ENCODE peak calls at places on chromosomes 13 and 19, in six cellular contexts. V is Panc1, Q is pancreas, M is fibroblast of lung, K is fibroblast of pulmonary artery, F is psoas muscle. O is an unnamed sample.

GRCh38 chr13:23752111-23753001 is 136.8 kb downstream of the MIPEP start:
- DNase-seq in V (no peak), Q (no peak), M (no peak), K (no peak), F (no peak), O (no peak)

GRCh38 chr19:3979289-3979673 is 6.0 kb downstream of the EEF2 start:
- DNase-seq in V (no peak), Q (peak; percentile 82), M (no peak), K (no peak), F (no peak), O (no peak)

GRCh38 chr19:28887920-28888618 is 324.9 kb downstream of the UQCRFS1 start:
- DNase-seq in V (no peak), Q (peak; percentile 87), M (no peak), K (no peak), F (no peak), O (no peak)

GRCh38 chr19:6801397-6802086 is 29.0 kb downstream of the VAV1 start:
- DNase-seq in V (no peak), Q (peak; percentile 63), M (peak; percentile 12), K (peak; percentile 26), F (peak; percentile 79), O (no peak)

GRCh38 chr19:40691421-40692211 is 1.2 kb upstream of the NUMBL start:
- DNase-seq in V (no peak), Q (peak; percentile 82), M (peak; percentile 15), K (no peak), F (peak; percentile 62), O (no peak)

GRCh38 chr13:106491928-106492327 is 43.5 kb downstream of the EFNB2 start:
- DNase-seq in V (no peak), Q (no peak), M (no peak), K (no peak), F (no peak), O (no peak)

GRCh38 chr19:49363265-49364082 is at the start of gene DKKL1:
- DNase-seq in V (peak; percentile 94), Q (peak; percentile 100), M (peak; percentile 97), K (peak; percentile 100), F (peak; percentile 99), O (peak; percentile 98)

GRCh38 chr19:45117167-45117594 is 24.2 kb downstream of the PPP1R37 start:
- DNase-seq in V (no peak), Q (no peak), M (peak; percentile 58), K (no peak), F (no peak), O (no peak)

GRCh38 chr13:74974234-74974879 is 507.6 kb downstream of the TBC1D4 start:
- DNase-seq in V (no peak), Q (no peak), M (no peak), K (no peak), F (no peak), O (no peak)

GRCh38 chr19:1113278-1113985 is 9.6 kb downstream of the GPX4 start:
- DNase-seq in V (no peak), Q (peak; percentile 98), M (peak; percentile 90), K (peak; percentile 95), F (peak; percentile 99), O (peak; percentile 92)
- H3K4me3 ChIP-seq in V (no peak overlapping the region), Q (no peak overlapping the region), M (no peak overlapping the region), K (no peak overlapping the region), F (peak overlapping the region; percentile 33), O (no peak overlapping the region)

GRCh38 chr13:20703785-20704458 is 423 bp downstream of the IL17D start:
- DNase-seq in V (no peak), Q (peak; percentile 97), M (peak; percentile 77), K (peak; percentile 81), F (peak; percentile 88), O (peak; percentile 71)
- TF ChIP-seq CTCF in V (peak; percentile 53), Q (peak; percentile 46), M (peak; percentile 38), K (peak; percentile 25), F (peak; percentile 60), O (peak; percentile 43)

GRCh38 chr13:40189885-40190655 is 476.4 kb downstream of the FOXO1 start:
- DNase-seq in V (no peak), Q (no peak), M (peak; percentile 11), K (no peak), F (no peak), O (no peak)
- H3K4me3 ChIP-seq in V (no peak overlapping the region), Q (no peak overlapping the region), M (no peak overlapping the region), K (no peak overlapping the region), F (no peak overlapping the region), O (no peak overlapping the region)

DNA sequence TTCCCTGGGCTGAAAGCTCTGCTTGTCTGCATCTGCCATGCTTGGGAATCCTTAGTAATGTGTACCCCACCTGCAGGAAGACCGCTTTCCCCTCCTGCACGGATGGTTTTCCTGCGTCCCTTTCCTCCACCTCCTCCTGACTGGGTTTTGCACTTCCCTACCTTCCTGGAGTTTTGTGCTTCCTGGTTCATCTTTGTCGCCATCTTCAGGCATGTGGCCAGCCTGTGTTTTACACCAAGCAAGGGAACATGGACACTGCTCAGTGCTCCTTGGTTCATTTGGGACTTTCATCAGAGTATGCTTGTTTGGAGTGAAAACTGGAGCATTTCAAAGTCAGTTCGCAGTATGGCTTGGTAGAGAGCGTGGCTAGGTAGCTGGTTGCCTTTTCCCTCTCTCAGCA is 30.7 kb downstream of the ERICH6B start:
- DNase-seq in V (no peak), Q (no peak), M (no peak), K (no peak), F (no peak), O (no peak)
- TF ChIP-seq CTCF in V (peak; percentile 9), Q (no peak), M (no peak), K (peak; percentile 6), F (no peak), O (no peak)

GRCh38 chr19:1790054-1790762 is 21.9 kb downstream of the ATP8B3 start:
- DNase-seq in V (no peak), Q (no peak), M (no peak), K (no peak), F (no peak), O (no peak)
- H3K4me3 ChIP-seq in V (no peak overlapping the region), Q (no peak overlapping the region), M (no peak overlapping the region), K (no peak overlapping the region), F (peak overlapping the region; percentile 18), O (no peak overlapping the region)

GRCh38 chr19:18833141-18833476 is 1.4 kb downstream of the UPF1 start:
- DNase-seq in V (no peak), Q (no peak), M (no peak), K (no peak), F (no peak), O (peak; percentile 20)

GRCh38 chr19:18831524-18832330 is at the start of gene UPF1:
- DNase-seq in V (peak; percentile 25), Q (peak; percentile 99), M (peak; percentile 88), K (peak; percentile 90), F (peak; percentile 98), O (peak; percentile 88)

GRCh38 chr19:18832331-18833140 is 777 bp downstream of the UPF1 start:
- DNase-seq in V (no peak), Q (peak; percentile 85), M (no peak), K (no peak), F (no peak), O (peak; percentile 25)

GRCh38 chr19:18833849-18834643 is 2.3 kb downstream of the UPF1 start:
- DNase-seq in V (no peak), Q (no peak), M (no peak), K (no peak), F (no peak), O (no peak)

GRCh38 chr19:18830488-18830887 is 1.3 kb upstream of the UPF1 start:
- DNase-seq in V (no peak), Q (no peak), M (no peak), K (no peak), F (no peak), O (no peak)
- TF ChIP-seq CTCF in V (no peak), Q (no peak), M (no peak), K (no peak), F (no peak), O (no peak)